ENCODE peak calls at places on chromosomes 6 and 20, in seven cellular contexts. K, Z, W, N, A, Y and D are unnamed samples.

GRCh38 chr6:161374971-161375873 is 101.4 kb upstream of the AGPAT4 start:
- DNase-seq in N (peak), K (no peak), Z (peak), W (peak), A (peak), Y (no peak), D (peak)

GRCh38 chr20:19807901-19808300 is 49.8 kb downstream of the RIN2 start:
- DNase-seq in Y (no peak), N (no peak), Z (no peak), W (no peak), A (no peak), K (no peak), D (no peak)

GRCh38 chr20:43977252-43977651 is 62.6 kb downstream of the TOX2 start:
- DNase-seq in Y (no peak), W (no peak), Z (no peak), N (no peak), A (no peak), K (peak), D (no peak)

GRCh38 chr6:13813011-13813410 is 1.3 kb downstream of the MCUR1 start:
- DNase-seq in Y (no peak), W (no peak), N (peak), A (no peak), K (no peak), Z (no peak), D (no peak)

GRCh38 chr6:121505284-121505683 is 69.8 kb downstream of the GJA1 start:
- DNase-seq in Z (no peak), Y (no peak), A (no peak), K (no peak), N (no peak), W (no peak), D (no peak)

GRCh38 chr6:25465931-25466330 is 186.1 kb upstream of the SCGN start:
- DNase-seq in A (no peak), Z (no peak), Y (no peak), W (no peak), K (peak), N (no peak), D (no peak)

GRCh38 chr20:32674362-32674789 is 635 bp upstream of the C20orf203 start:
- DNase-seq in K (peak), Y (peak), A (no peak), W (no peak), Z (no peak), N (peak), D (no peak)

GRCh38 chr6:46491789-46492547 is 719 bp upstream of the RCAN2 start:
- DNase-seq in K (peak), Y (peak), N (peak), A (peak), Z (peak), W (peak), D (peak)

GRCh38 chr6:157563611-157564284 is 182.8 kb downstream of the ZDHHC14 start:
- DNase-seq in Y (peak), N (no peak), A (no peak), K (no peak), Z (no peak), W (no peak), D (no peak)

GRCh38 chr6:34052071-34052825 is 93.6 kb downstream of the GRM4 start:
- DNase-seq in Z (no peak), N (no peak), W (no peak), Y (no peak), K (no peak), A (no peak), D (no peak)

GRCh38 chr6:141488466-141488865 is 644.3 kb upstream of the GJE1 start:
- DNase-seq in Z (no peak), Y (no peak), W (no peak), K (peak), N (peak), A (no peak), D (no peak)

GRCh38 chr6:144278659-144279314 is 6.3 kb upstream of the UTRN start:
- DNase-seq in W (no peak), Y (no peak), Z (peak), K (no peak), N (no peak), A (no peak), D (no peak)

GRCh38 chr6:40754481-40755045 is 167.4 kb upstream of the LRFN2 start:
- DNase-seq in K (no peak), Z (no peak), Y (no peak), W (no peak), N (no peak), A (no peak), D (no peak)

GRCh38 chr6:119079288-119079809 is 885 bp upstream of the FAM184A start:
- DNase-seq in N (peak), W (no peak), A (no peak), Z (no peak), K (peak), Y (no peak), D (no peak)

GRCh38 chr6:5119090-5119951 is 34.2 kb downstream of the PPP1R3G start:
- DNase-seq in K (no peak), A (no peak), N (no peak), W (no peak), Y (no peak), Z (no peak), D (no peak)

GRCh38 chr6:33634986-33635385 is 13.9 kb downstream of the ITPR3 start:
- DNase-seq in Z (no peak), K (no peak), A (no peak), N (no peak), Y (no peak), W (no peak), D (no peak)

GRCh38 chr20:25864326-25864970 is 167.8 kb upstream of the ZNF337 start:
- DNase-seq in K (no peak), Z (no peak), N (no peak), A (no peak), W (no peak), Y (no peak), D (no peak)

GRCh38 chr20:20603339-20603990 is 109.0 kb downstream of the RALGAPA2 start:
- DNase-seq in N (no peak), Y (peak), W (no peak), Z (no peak), A (no peak), K (no peak), D (no peak)

GRCh38 chr6:169960891-169961611 is 209.6 kb downstream of the ERMARD start:
- DNase-seq in A (no peak), Z (peak), W (peak), K (no peak), N (no peak), Y (no peak), D (no peak)

GRCh38 chr6:28005124-28005662 is 48.2 kb downstream of the OR2B6 start:
- DNase-seq in Y (no peak), N (no peak), A (no peak), Z (no peak), K (no peak), W (no peak), D (no peak)

GRCh38 chr6:30041821-30042220 is 19.2 kb upstream of the POLR1H start:
- DNase-seq in A (no peak), Y (no peak), N (no peak), K (no peak), W (no peak), Z (no peak), D (no peak)

GRCh38 chr20:36744764-36745191 is 1.1 kb downstream of the NDRG3 start:
- DNase-seq in A (no peak), Y (no peak), Z (no peak), K (peak), N (peak), W (no peak), D (peak)

GRCh38 chr6:53725791-53726575 is 60.4 kb upstream of the KLHL31 start:
- DNase-seq in A (peak), Y (peak), W (peak), K (peak), N (peak), Z (peak), D (peak)

GRCh38 chr6:4743026-4743425 is 33.2 kb upstream of the CDYL start:
- DNase-seq in K (no peak), Y (no peak), W (no peak), N (no peak), A (no peak), Z (no peak), D (no peak)

GRCh38 chr6:161554883-161555282 is 281.0 kb upstream of the AGPAT4 start:
- DNase-seq in Y (no peak), N (no peak), Z (no peak), A (no peak), K (no peak), W (no peak), D (no peak)